ENCODE peak calls at places on chromosomes 13 and 19, in six cellular contexts. N is EL; G is uterus; K is activated CD4-positive, alpha-beta T cell treated with anti-CD3 and anti-CD28 coated beads, Interleukin-2, amount 50 U/mL, for 24 hours; F is epithelial cell of esophagus; X is heart right ventricle. P is an unnamed sample.

GRCh38 chr13:20371825-20372224 is 139.7 kb upstream of the GJB6 start:
- DNase-seq in N (no peak), G (no peak), K (no peak), F (no peak), X (no peak), P (no peak)

GRCh38 chr19:49514151-49514550 is 1.7 kb downstream of the FCGRT start:
- DNase-seq in N (no peak), G (no peak), K (no peak), F (no peak), X (no peak), P (no peak)

GRCh38 chr13:83618966-83619365 is 263.3 kb downstream of the SLITRK1 start:
- DNase-seq in N (peak), G (no peak), K (no peak), F (peak), X (no peak), P (no peak)

GRCh38 chr13:32168136-32168535 is 136.6 kb downstream of the FRY start:
- DNase-seq in N (no peak), G (no peak), K (no peak), F (no peak), X (no peak), P (no peak)

GRCh38 chr13:89227356-89227755 is 1556.2 kb downstream of the SLITRK5 start:
- DNase-seq in N (no peak), G (no peak), K (no peak), F (peak), X (no peak), P (no peak)

GRCh38 chr13:94112227-94112626 is 367.3 kb downstream of the DCT start:
- DNase-seq in N (peak), G (no peak), K (no peak), F (peak), X (peak), P (no peak)

GRCh38 chr19:34120846-34121639 is 51.3 kb upstream of the LSM14A start:
- DNase-seq in N (peak), G (no peak), K (peak), F (peak), X (no peak), P (peak)

GRCh38 chr19:19410553-19411550 is 5.4 kb downstream of the GATAD2A start:
- DNase-seq in N (no peak), G (no peak), K (peak), F (no peak), X (no peak), P (no peak)

GRCh38 chr13:27595055-27595811 is 25.1 kb downstream of the LNX2 start:
- DNase-seq in N (no peak), G (no peak), K (no peak), F (no peak), X (no peak), P (no peak)